ENCODE peak calls at places on chromosomes 6 and 20, in eight cellular contexts. W is substantia nigra; I is AML-193; H is amygdala; R is CD4-positive, CD25-positive, alpha-beta regulatory T cell; S is LHCN-M2; B is Calu3; Q is neural crest cell. P is an unnamed sample.

GRCh38 chr20:43537921-43538854 is 20.6 kb upstream of the SGK2 start:
- DNase-seq in W (peak), I (peak), H (no peak), R (peak), S (peak), B (peak), Q (peak), P (peak)

GRCh38 chr6:54860132-54860531 is 13.6 kb downstream of the FAM83B start:
- DNase-seq in W (no peak), I (no peak), H (no peak), R (no peak), S (no peak), B (no peak), Q (no peak), P (no peak)

GRCh38 chr6:116060572-116061283 is at the start of gene FRK:
- DNase-seq in W (no peak), I (no peak), H (no peak), R (no peak), S (peak), B (peak), Q (no peak), P (no peak)

GRCh38 chr6:149843051-149843633 is 21.0 kb downstream of the LRP11 start:
- DNase-seq in W (no peak), I (no peak), H (no peak), R (no peak), S (no peak), B (no peak), Q (no peak), P (no peak)

GRCh38 chr6:159168536-159169192 is 536 bp upstream of the FNDC1 start:
- DNase-seq in W (no peak), I (no peak), H (no peak), R (peak), S (no peak), B (peak), Q (peak), P (no peak)

GRCh38 chr6:158328446-158328845 is 16.2 kb downstream of the TULP4 start:
- DNase-seq in W (no peak), I (no peak), H (no peak), R (no peak), S (no peak), B (peak), Q (no peak), P (no peak)

GRCh38 chr6:85192186-85192585 is 257.7 kb upstream of the NT5E start:
- DNase-seq in W (no peak), I (no peak), H (no peak), R (no peak), S (peak), B (no peak), Q (no peak), P (no peak)

GRCh38 chr6:33744001-33744848 is 2.5 kb downstream of the IP6K3 start:
- DNase-seq in W (peak), I (peak), H (peak), R (peak), S (peak), B (peak), Q (peak), P (peak)

GRCh38 chr6:28884423-28885148 is 39.2 kb downstream of the TRIM27 start:
- DNase-seq in W (no peak), I (peak), H (no peak), R (peak), S (no peak), B (no peak), Q (no peak), P (peak)

GRCh38 chr6:56868687-56869086 is 86.2 kb upstream of the BEND6 start:
- DNase-seq in W (no peak), I (no peak), H (no peak), R (no peak), S (peak), B (no peak), Q (no peak), P (no peak)

GRCh38 chr6:149336529-149336928 is 19.0 kb downstream of the TAB2 start:
- DNase-seq in W (no peak), I (no peak), H (no peak), R (no peak), S (peak), B (peak), Q (no peak), P (no peak)

GRCh38 chr20:10812738-10813327 is 139.0 kb upstream of the JAG1 start:
- DNase-seq in W (no peak), I (no peak), H (no peak), R (no peak), S (no peak), B (no peak), Q (no peak), P (no peak)

GRCh38 chr20:23287366-23288190 is 63.0 kb upstream of the NXT1 start:
- DNase-seq in W (no peak), I (no peak), H (no peak), R (no peak), S (no peak), B (no peak), Q (no peak), P (no peak)

GRCh38 chr6:150491131-150491795 is 108.4 kb upstream of the PLEKHG1 start:
- DNase-seq in W (no peak), I (no peak), H (no peak), R (peak), S (peak), B (peak), Q (no peak), P (no peak)

GRCh38 chr20:31966991-31967655 is 828 bp upstream of the XKR7 start:
- DNase-seq in W (no peak), I (no peak), H (no peak), R (no peak), S (no peak), B (no peak), Q (no peak), P (no peak)

P was measured in effector memory CD8-positive, alpha-beta T cell.